ENCODE peak calls at places on chromosome 17, in six cellular contexts. N is GM23338; G is colonic mucosa; U is right lobe of liver; I is SK-N-SH; H is CD8-positive, alpha-beta T cell. A is an unnamed sample.
A peak's percentile ranks its signal among the peaks of the same experiment; 100 is the strongest.

GRCh38 chr17:4574448-4575045 is 9.8 kb upstream of the SMTNL2 start:
- DNase-seq in N (no peak), G (no peak), U (no peak), I (no peak), H (no peak), A (peak; percentile 20)

GRCh38 chr17:335691-336090 is 16.9 kb downstream of the RPH3AL start:
- DNase-seq in N (peak; percentile 74), G (no peak), U (no peak), I (no peak), H (no peak), A (no peak)

GRCh38 chr17:2776589-2777241 is 19.5 kb upstream of the RAP1GAP2 start:
- DNase-seq in N (peak; percentile 84), G (peak; percentile 36), U (no peak), I (peak; percentile 89), H (no peak), A (no peak)

GRCh38 chr17:43453331-43453812 is 30.4 kb upstream of the DHX8 start:
- DNase-seq in N (no peak), G (peak; percentile 88), U (no peak), I (no peak), H (no peak), A (no peak)

GRCh38 chr17:19537116-19537515 is 3.5 kb downstream of the SLC47A1 start:
- DNase-seq in N (no peak), G (no peak), U (no peak), I (no peak), H (no peak), A (peak; percentile 29)

GRCh38 chr17:76725580-76726230 is 701 bp downstream of the JMJD6 start:
- DNase-seq in N (peak; percentile 38), G (peak; percentile 86), U (peak; percentile 82), I (peak; percentile 79), H (peak; percentile 59), A (peak; percentile 79)

GRCh38 chr17:49414271-49414621 is 436 bp downstream of the PHB1 start:
- DNase-seq in N (no peak), G (peak; percentile 46), U (no peak), I (no peak), H (no peak), A (no peak)

GRCh38 chr17:10041287-10041612 is 136.2 kb upstream of the RCVRN start:
- DNase-seq in N (no peak), G (no peak), U (no peak), I (no peak), H (no peak), A (no peak)

GRCh38 chr17:78180508-78180907 is 6.3 kb downstream of the TK1 start:
- DNase-seq in N (no peak), G (no peak), U (no peak), I (no peak), H (no peak), A (no peak)

GRCh38 chr17:36652716-36653115 is 51.3 kb downstream of the MRM1 start:
- DNase-seq in N (no peak), G (peak; percentile 82), U (no peak), I (no peak), H (no peak), A (no peak)

GRCh38 chr17:65121916-65122821 is 15.0 kb upstream of the RGS9 start:
- DNase-seq in N (no peak), G (no peak), U (no peak), I (no peak), H (no peak), A (no peak)

GRCh38 chr17:15918661-15919259 is 26.2 kb upstream of the ADORA2B start:
- DNase-seq in N (no peak), G (no peak), U (no peak), I (no peak), H (no peak), A (no peak)

GRCh38 chr17:58865301-58865700 is 109.6 kb downstream of the PPM1E start:
- DNase-seq in N (no peak), G (no peak), U (no peak), I (no peak), H (no peak), A (no peak)

GRCh38 chr17:20157078-20157360 is 147.9 kb downstream of the SPECC1 start:
- DNase-seq in N (no peak), G (no peak), U (no peak), I (no peak), H (no peak), A (no peak)

GRCh38 chr17:38425744-38426143 is 2.5 kb upstream of the ARHGAP23 start:
- DNase-seq in N (no peak), G (no peak), U (peak; percentile 51), I (no peak), H (no peak), A (no peak)
- H3K27ac ChIP-seq in N (no peak overlapping the region), G (no peak overlapping the region), U (no peak overlapping the region), I (no peak overlapping the region), H (no peak overlapping the region), A (peak overlapping the region; percentile 89)

GRCh38 chr17:47879028-47879585 is 16.9 kb upstream of the SP2 start:
- DNase-seq in N (no peak), G (no peak), U (no peak), I (no peak), H (no peak), A (no peak)
- H3K27ac ChIP-seq in N (no peak overlapping the region), G (no peak overlapping the region), U (no peak overlapping the region), I (no peak overlapping the region), H (no peak overlapping the region), A (no peak overlapping the region)

DNA sequence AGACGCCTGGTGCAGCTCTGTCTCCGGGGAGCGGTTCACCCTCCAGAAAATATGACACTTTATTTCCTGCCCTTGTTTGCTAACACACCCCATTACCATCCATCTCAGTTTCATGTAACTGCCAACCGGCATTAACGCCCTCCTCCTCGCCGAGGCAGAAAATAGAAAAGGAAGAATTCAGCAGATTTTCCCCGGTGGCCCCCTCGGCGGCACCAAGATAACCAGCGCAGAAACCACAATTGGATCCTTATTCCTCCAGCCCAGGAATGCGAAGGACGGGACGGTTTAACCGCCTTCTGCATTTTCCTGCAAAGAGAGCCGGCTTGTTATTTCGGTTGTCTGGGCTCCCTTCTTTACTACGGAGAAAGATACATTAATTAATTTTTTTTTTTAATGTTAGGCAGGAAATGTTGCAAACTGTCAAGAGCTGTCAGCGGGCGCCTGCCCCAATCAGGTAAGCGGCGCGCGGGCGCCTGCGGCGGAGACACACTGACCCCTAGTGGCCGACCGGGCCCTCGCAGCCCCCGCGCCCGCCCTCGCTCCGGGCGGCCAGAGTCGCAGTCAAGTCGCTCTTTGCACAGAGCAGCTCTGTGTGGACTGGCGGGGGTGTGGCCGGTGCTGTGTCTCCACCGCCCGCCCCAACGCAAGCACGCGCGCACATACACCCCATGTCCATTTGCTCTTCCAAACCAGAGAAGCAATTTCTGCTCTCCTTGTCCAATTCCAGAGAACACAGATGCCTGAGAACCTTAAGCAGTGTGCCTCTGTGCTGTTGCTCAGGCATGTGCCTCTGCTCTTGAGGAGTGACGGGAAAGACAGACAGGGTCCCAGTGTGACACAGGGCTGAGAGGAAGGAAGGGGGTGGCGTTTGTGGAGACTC is 53.6 kb downstream of the C17orf67 start:
- DNase-seq in N (peak; percentile 79), G (peak; percentile 79), U (peak; percentile 81), I (peak; percentile 93), H (peak; percentile 83), A (peak; percentile 64)
- H3K27ac ChIP-seq in N (no peak overlapping the region), G (no peak overlapping the region), U (no peak overlapping the region), I (no peak overlapping the region), H (peak overlapping the region; percentile 63), A (peak overlapping the region; percentile 78)

DNA sequence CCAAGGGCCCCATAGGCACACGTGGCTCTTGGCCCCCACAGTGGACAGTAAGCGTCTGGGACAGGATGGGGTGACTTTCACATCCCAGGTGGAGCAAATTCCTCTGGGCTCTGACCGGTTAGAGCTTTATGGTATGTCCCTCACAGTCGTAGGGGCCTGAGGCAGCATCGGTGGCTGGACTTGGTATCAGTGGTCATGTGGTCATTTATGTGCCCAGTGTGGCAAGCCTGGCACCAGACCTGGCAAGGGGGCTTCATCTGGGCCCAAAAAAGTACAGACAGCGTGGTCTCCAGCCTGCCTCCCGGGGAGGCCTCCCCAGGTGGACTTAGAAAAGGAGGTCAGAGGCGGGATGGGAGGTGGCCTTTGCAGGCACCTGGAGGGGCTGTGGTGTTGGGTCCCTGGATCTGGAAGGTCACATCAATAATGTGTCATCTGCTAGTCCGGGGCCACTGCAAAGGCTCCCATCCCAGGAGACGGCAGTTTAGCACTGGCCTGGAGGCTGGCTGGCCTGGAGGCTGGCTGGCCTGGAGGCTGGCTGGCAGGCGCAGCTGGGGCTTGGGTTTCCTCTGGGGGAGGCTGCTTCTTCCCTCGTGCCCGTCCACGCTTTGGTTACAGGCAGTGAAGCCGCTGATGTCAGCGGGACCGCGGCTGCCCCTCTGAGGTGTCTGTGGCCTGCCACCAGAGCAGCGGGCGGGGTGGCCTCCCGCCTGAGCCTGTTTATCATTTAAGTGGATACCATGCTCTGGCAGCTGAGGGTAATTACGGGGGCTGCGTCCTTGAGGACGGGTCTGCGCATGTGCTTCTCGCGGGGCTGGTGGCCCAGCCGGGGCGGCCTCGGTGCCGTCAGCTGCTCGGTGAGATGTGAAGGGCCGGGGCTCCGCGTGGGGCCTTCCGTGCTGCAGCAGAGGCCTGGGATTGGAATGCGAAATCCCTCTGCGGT is 20.7 kb upstream of the CBX4 start:
- DNase-seq in N (no peak), G (no peak), U (no peak), I (no peak), H (no peak), A (no peak)
- H3K27ac ChIP-seq in N (no peak overlapping the region), G (no peak overlapping the region), U (no peak overlapping the region), I (no peak overlapping the region), H (no peak overlapping the region), A (no peak overlapping the region)

GRCh38 chr17:67578058-67578457 is 139.7 kb upstream of the NOL11 start:
- DNase-seq in N (peak; percentile 37), G (no peak), U (no peak), I (no peak), H (no peak), A (no peak)
- H3K27ac ChIP-seq in N (peak overlapping the region; percentile 75), G (no peak overlapping the region), U (no peak overlapping the region), I (no peak overlapping the region), H (no peak overlapping the region), A (no peak overlapping the region)

A was measured in gastrocnemius medialis.